ENCODE peak calls at places on chromosomes 7 and 10, in ten cellular contexts. E is endothelial cell of umbilical vein, W is uterus, D is upper lobe of left lung, M is K562, I is A549, A is GM12892, Y is testis, H is spleen, B is HCT116. V is an unnamed sample.

GRCh38 chr10:83166344-83166743 is 973.0 kb upstream of the GHITM start:
- DNase-seq in Y (no peak), E (no peak), M (no peak), W (no peak), H (no peak), B (no peak), A (no peak), I (no peak), D (no peak), V (peak)

GRCh38 chr7:27241189-27242045 is 1.2 kb upstream of the EVX1 start:
- DNase-seq in E (no peak), D (no peak), A (no peak), H (no peak), W (no peak), Y (no peak), M (no peak), I (no peak), B (no peak), V (no peak)

GRCh38 chr7:100476903-100477870 is 1.8 kb downstream of the TSC22D4 start:
- DNase-seq in E (peak), I (no peak), M (no peak), H (peak), D (peak), Y (peak), A (no peak), B (no peak), W (no peak), V (no peak)

GRCh38 chr10:115525141-115525540 is 432.0 kb downstream of the ATRNL1 start:
- DNase-seq in H (no peak), A (no peak), B (no peak), I (no peak), M (no peak), E (no peak), D (no peak), Y (no peak), W (no peak), V (no peak)

GRCh38 chr10:109926141-109926745 is 2.9 kb upstream of the XPNPEP1 start:
- DNase-seq in B (no peak), I (no peak), H (no peak), W (no peak), D (no peak), M (no peak), E (no peak), Y (no peak), A (no peak), V (no peak)

GRCh38 chr10:63707254-63707910 is 186.2 kb downstream of the REEP3 start:
- DNase-seq in A (peak), H (no peak), I (peak), Y (no peak), D (peak), B (peak), E (peak), W (peak), M (peak), V (peak)

GRCh38 chr10:24556137-24556536 is 167.6 kb downstream of the ARHGAP21 start:
- DNase-seq in W (no peak), H (no peak), B (no peak), D (no peak), A (no peak), I (no peak), Y (no peak), M (peak), E (no peak), V (no peak)

GRCh38 chr7:31122649-31123058 is 70.5 kb downstream of the ADCYAP1R1 start:
- DNase-seq in D (peak), H (no peak), I (peak), E (peak), Y (peak), M (peak), W (peak), B (peak), A (no peak), V (peak)

GRCh38 chr7:36165059-36165458 is 12.0 kb downstream of the EEPD1 start:
- DNase-seq in I (no peak), M (no peak), E (no peak), A (no peak), B (no peak), Y (no peak), W (no peak), D (no peak), H (no peak), V (no peak)

GRCh38 chr10:49260636-49261296 is 38.2 kb upstream of the C10orf71 start:
- DNase-seq in M (peak), D (no peak), H (no peak), B (no peak), E (no peak), W (no peak), I (no peak), Y (no peak), A (no peak), V (no peak)

GRCh38 chr7:94001396-94001795 is 2.8 kb downstream of the BET1 start:
- DNase-seq in W (no peak), Y (no peak), D (no peak), A (no peak), M (no peak), E (no peak), H (no peak), I (no peak), B (no peak), V (no peak)

GRCh38 chr7:154371424-154371823 is 319.2 kb downstream of the DPP6 start:
- DNase-seq in H (no peak), E (no peak), D (no peak), A (no peak), B (no peak), Y (no peak), I (no peak), M (no peak), W (no peak), V (no peak)

GRCh38 chr10:11713963-11714362 is 28.2 kb upstream of the ECHDC3 start:
- DNase-seq in E (no peak), W (no peak), B (no peak), H (no peak), Y (no peak), A (no peak), I (no peak), D (no peak), M (no peak), V (no peak)

GRCh38 chr7:94376281-94376680 is 18.4 kb upstream of the COL1A2 start:
- DNase-seq in Y (no peak), I (no peak), A (no peak), M (no peak), W (no peak), E (no peak), H (no peak), B (no peak), D (no peak), V (no peak)

DNA sequence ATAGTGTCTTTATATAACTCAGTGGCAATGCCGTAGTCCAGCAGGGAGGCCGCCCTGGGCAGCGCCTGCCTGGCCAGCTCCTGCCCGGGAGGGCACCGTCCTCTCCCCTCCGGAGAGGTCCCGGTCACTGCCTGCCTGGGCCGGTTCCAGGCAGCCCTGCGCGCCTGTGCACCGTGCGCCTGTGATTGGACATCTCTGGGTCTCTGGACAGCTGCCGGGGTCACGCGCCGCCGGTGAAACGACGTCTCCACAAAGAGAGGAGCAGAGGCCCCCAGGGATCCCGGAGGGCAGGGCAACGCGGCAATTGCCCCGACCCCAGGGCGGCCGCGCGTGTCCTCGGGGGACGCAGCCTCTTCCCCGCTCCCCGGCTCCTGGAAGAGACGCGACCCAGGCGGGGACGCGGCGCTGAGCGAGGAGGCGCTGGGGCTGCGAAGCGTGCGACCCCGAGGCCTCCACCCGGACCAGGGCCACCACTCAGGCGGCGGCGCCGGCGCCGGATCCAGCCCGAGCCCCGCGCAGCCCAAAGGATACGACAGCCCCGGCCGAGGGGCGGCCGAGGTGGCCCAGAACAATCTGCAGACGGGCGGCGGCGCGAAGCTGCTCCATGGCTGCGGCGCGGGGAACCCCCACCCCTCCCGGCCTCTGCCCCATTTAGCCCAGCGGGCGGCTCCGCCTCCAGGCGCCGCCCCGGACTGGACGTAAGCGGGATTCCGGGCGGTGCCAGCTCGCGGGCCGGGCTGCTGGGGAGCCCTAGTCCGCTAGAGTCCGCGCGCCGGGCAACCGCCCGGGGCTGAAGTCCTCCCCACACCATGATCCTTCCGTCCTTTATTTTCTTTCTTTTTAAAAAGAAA is at the start of gene PHYH:
- DNase-seq in B (peak), H (peak), M (peak), I (peak), D (peak), W (peak), E (peak), Y (peak), A (peak), V (peak)
- TF ChIP-seq POLR2A in B (peak), H (no peak), M (peak), I (peak), D (peak), W (peak), E (peak), Y (peak), A (peak), V (peak)

DNA sequence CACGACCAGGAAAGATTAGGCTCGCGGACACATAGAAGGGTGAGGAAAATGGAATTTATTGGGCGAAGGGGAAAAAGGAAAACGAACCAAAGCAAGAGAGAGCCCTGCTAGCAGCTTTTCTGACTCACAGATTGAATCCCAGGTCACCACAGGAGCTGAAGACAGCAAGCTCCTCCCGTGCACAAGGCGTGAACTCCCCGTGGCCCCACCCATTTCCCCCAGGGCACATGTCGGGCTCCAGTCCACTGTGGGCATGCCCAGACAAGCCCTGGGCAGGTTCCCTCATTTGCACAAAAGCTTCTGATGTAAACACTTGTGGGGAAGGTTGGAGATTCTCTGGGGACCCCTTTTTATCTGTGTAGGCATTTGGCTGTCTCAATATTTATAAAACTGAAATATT is 582.4 kb downstream of the SUGCT start:
- DNase-seq in D (peak), W (no peak), Y (peak), H (no peak), A (no peak), M (no peak), E (peak), B (peak), I (peak), V (peak)
- TF ChIP-seq POLR2A in D (no peak), W (no peak), Y (no peak), H (no peak), A (no peak), M (no peak), E (no peak), B (peak), I (no peak), V (peak)

DNA sequence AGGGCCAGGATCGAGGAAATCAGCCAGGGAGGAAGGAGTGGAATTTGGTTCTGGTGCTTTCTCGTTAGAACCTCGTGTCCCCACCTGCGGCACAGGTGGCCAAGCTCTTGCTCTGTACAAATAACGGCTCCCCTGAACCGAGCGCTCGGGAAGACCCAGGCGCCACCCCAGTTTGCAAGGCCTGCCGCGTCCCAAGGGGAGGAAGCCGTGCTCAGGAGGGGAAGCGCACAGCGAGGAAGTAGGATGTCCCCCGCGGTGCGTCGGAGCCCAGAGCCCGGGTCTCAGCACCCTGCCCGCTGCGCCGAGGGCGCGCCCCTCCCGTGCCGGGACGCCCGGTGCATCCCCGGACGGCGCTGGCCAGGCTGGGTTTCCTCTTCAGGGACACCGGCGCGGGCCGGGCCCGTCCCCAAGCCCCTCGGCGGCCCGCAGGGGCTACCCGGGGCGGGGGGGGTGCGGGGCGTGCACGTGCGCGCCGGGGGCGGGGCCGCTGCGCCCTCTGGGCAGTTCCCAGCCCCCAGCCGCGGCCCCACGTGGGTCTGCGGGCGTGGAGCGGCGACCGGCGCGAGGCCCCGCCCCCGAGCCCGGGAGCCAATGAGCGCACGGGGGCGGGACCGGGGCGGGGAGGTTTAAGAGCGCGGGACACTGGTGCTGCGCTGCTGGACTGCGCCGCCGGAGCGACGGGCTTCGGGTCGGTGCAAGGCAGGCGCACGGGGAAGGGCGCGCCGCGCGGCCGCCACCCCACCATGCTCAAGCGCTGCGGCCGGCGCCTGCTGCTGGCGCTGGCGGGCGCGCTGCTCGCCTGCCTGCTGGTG is at the start of gene LFNG:
- DNase-seq in D (peak), Y (peak), I (peak), B (peak), W (peak), M (peak), A (peak), E (peak), H (peak), V (peak)
- TF ChIP-seq POLR2A in D (peak), Y (peak), I (peak), B (peak), W (peak), M (no peak), A (peak), E (peak), H (peak), V (peak)

GRCh38 chr10:72318383-72319262 is 36.1 kb downstream of the DNAJB12 start:
- DNase-seq in Y (no peak), H (peak), W (no peak), E (no peak), D (no peak), B (no peak), A (no peak), M (no peak), I (no peak), V (no peak)

GRCh38 chr10:72322030-72322279 is 32.8 kb downstream of the DNAJB12 start:
- DNase-seq in A (no peak), Y (no peak), E (no peak), M (no peak), D (no peak), B (no peak), H (peak), W (no peak), I (no peak), V (no peak)

GRCh38 chr10:72320676-72321247 is 34.0 kb downstream of the DNAJB12 start:
- DNase-seq in E (peak), A (peak), I (peak), D (peak), Y (no peak), M (peak), H (peak), B (peak), W (peak), V (peak)

GRCh38 chr10:72321248-72322029 is 33.3 kb downstream of the DNAJB12 start:
- DNase-seq in D (no peak), B (no peak), A (peak), Y (no peak), H (peak), E (no peak), M (no peak), W (no peak), I (no peak), V (no peak)

GRCh38 chr10:72319416-72320254 is 35.1 kb downstream of the DNAJB12 start:
- DNase-seq in H (peak), W (peak), E (peak), D (peak), B (peak), Y (peak), I (peak), M (no peak), A (peak), V (peak)
- TF ChIP-seq POLR2A in H (peak), W (peak), E (no peak), D (peak), B (no peak), Y (no peak), I (no peak), M (no peak), A (peak), V (peak)

GRCh38 chr10:100995171-100995570 is 4.4 kb upstream of the LZTS2 start:
- DNase-seq in I (no peak), W (no peak), B (no peak), H (no peak), E (no peak), A (no peak), M (no peak), D (no peak), Y (no peak), V (no peak)
- TF ChIP-seq POLR2A in I (no peak), W (no peak), B (no peak), H (no peak), E (no peak), A (no peak), M (no peak), D (no peak), Y (no peak), V (no peak)